ENCODE peak calls at places on chromosomes 13 and 19, in five cellular contexts. C is neuronal stem cell, S is IMR-90, O is H1, B is mesenchymal stem cell. H is an unnamed sample.

GRCh38 chr19:16022681-16023557 is 53.4 kb upstream of the TPM4 start:
- DNase-seq in C (no peak), S (no peak), O (no peak), B (no peak), H (peak; percentile 21)

GRCh38 chr13:25766576-25766975 is 285.2 kb downstream of the SHISA2 start:
- DNase-seq in C (no peak), S (no peak), O (no peak), B (no peak), H (no peak)

GRCh38 chr13:30698023-30698422 is 37.3 kb upstream of the ALOX5AP start:
- DNase-seq in C (no peak), S (peak; percentile 81), O (no peak), B (no peak), H (no peak)

GRCh38 chr19:50178859-50179537 is 15.9 kb upstream of the IZUMO2 start:
- DNase-seq in C (no peak), S (no peak), O (no peak), B (no peak), H (no peak)

GRCh38 chr19:3178973-3179738 is 587 bp downstream of the S1PR4 start:
- DNase-seq in C (no peak), S (no peak), O (no peak), B (no peak), H (peak; percentile 47)

GRCh38 chr19:290539-291521 is at the start of gene PLPP2:
- DNase-seq in C (no peak), S (no peak), O (peak; percentile 91), B (no peak), H (peak; percentile 96)

GRCh38 chr19:51470966-51471365 is 7.4 kb upstream of the CEACAM18 start:
- DNase-seq in C (no peak), S (no peak), O (no peak), B (no peak), H (no peak)

GRCh38 chr19:16660763-16661479 is at the start of gene TMEM38A:
- DNase-seq in C (peak; percentile 4), S (no peak), O (peak; percentile 69), B (peak; percentile 22), H (peak; percentile 47)

GRCh38 chr13:73337511-73337910 is 278.7 kb downstream of the KLF5 start:
- DNase-seq in C (no peak), S (no peak), O (no peak), B (no peak), H (no peak)

GRCh38 chr19:43769256-43769655 is 11.5 kb downstream of the KCNN4 start:
- DNase-seq in C (no peak), S (no peak), O (no peak), B (no peak), H (no peak)

GRCh38 chr13:82698941-82699340 is 1183.3 kb downstream of the SLITRK1 start:
- DNase-seq in C (no peak), S (no peak), O (no peak), B (no peak), H (no peak)

GRCh38 chr13:93521307-93521706 is 294.7 kb downstream of the GPC6 start:
- DNase-seq in C (no peak), S (no peak), O (no peak), B (no peak), H (no peak)

GRCh38 chr13:93420887-93421286 is 194.3 kb downstream of the GPC6 start:
- DNase-seq in C (no peak), S (no peak), O (no peak), B (no peak), H (no peak)

GRCh38 chr13:68304287-68304893 is 1074.3 kb upstream of the PCDH9 start:
- DNase-seq in C (peak; percentile 5), S (no peak), O (no peak), B (peak; percentile 40), H (no peak)

GRCh38 chr13:94431569-94431968 is 47.9 kb downstream of the DCT start:
- DNase-seq in C (no peak), S (peak; percentile 17), O (no peak), B (no peak), H (no peak)

GRCh38 chr13:113649212-113649611 is 8.8 kb downstream of the ATP4B start:
- DNase-seq in C (no peak), S (no peak), O (no peak), B (no peak), H (no peak)

GRCh38 chr19:15025237-15025636 is 24.0 kb upstream of the CASP14 start:
- DNase-seq in C (no peak), S (no peak), O (no peak), B (no peak), H (no peak)

GRCh38 chr13:29162638-29163037 is 342.5 kb downstream of the MTUS2 start:
- DNase-seq in C (no peak), S (no peak), O (no peak), B (peak; percentile 69), H (no peak)

GRCh38 chr19:40191836-40192646 is 815 bp downstream of the MAP3K10 start:
- DNase-seq in C (peak; percentile 61), S (peak; percentile 19), O (peak; percentile 83), B (peak; percentile 30), H (peak; percentile 77)

GRCh38 chr19:54415208-54415900 is at the start of gene TTYH1:
- DNase-seq in C (no peak), S (no peak), O (peak; percentile 91), B (no peak), H (peak; percentile 62)

GRCh38 chr13:33875658-33876401 is 57.9 kb downstream of the RFC3 start:
- DNase-seq in C (no peak), S (no peak), O (no peak), B (no peak), H (no peak)

GRCh38 chr13:39365879-39366278 is 237.1 kb downstream of the LHFPL6 start:
- DNase-seq in C (no peak), S (no peak), O (no peak), B (no peak), H (no peak)

GRCh38 chr13:50334092-50334778 is 319.0 kb downstream of the KCNRG start:
- DNase-seq in C (no peak), S (no peak), O (no peak), B (peak; percentile 62), H (no peak)

GRCh38 chr13:25727776-25728175 is 324.0 kb downstream of the SHISA2 start:
- DNase-seq in C (no peak), S (no peak), O (no peak), B (no peak), H (no peak)

GRCh38 chr13:21944610-21945009 is 273.7 kb downstream of the FGF9 start:
- DNase-seq in C (no peak), S (no peak), O (no peak), B (no peak), H (no peak)

GRCh38 chr13:80082396-80083096 is 258.4 kb downstream of the SPRY2 start:
- DNase-seq in C (no peak), S (peak; percentile 74), O (no peak), B (peak; percentile 22), H (no peak)

GRCh38 chr13:33543089-33543459 is 257.5 kb upstream of the STARD13 start:
- DNase-seq in C (no peak), S (no peak), O (no peak), B (no peak), H (no peak)

GRCh38 chr19:815775-816499 is 5.8 kb downstream of the PLPPR3 start:
- DNase-seq in C (no peak), S (no peak), O (no peak), B (no peak), H (no peak)

DNA sequence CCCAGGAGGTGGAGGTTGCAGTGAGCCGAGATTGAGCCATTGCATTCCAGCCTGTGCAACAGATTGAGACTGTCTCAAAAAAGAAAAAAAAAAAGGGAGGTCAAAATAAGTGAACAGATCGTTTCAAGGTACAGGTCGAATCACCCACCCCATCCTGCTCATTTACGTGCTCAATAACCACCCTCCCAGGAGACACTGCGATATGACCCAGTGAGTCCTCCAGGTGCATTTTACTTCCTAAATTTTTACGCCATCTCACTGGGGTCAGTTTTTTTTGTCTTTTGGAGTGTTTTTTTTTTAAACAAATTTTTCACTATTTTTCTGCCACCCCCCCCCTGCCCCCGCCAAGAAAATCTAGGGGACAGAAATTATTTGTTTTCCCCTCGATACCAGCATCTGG is 68.1 kb downstream of the ZNF486 start:
- DNase-seq in C (no peak), S (no peak), O (no peak), B (no peak), H (no peak)
- H4K91ac ChIP-seq in C (no peak overlapping the region), S (no peak overlapping the region), O (no peak overlapping the region), B (no peak overlapping the region), H (no peak overlapping the region)

GRCh38 chr19:5773276-5773675 is 11.3 kb downstream of the PRR22 start:
- DNase-seq in C (no peak), S (no peak), O (no peak), B (no peak), H (no peak)
- H4K91ac ChIP-seq in C (no peak overlapping the region), S (peak overlapping the region; percentile 79), O (peak overlapping the region; percentile 4), B (no peak overlapping the region), H (no peak overlapping the region)

DNA sequence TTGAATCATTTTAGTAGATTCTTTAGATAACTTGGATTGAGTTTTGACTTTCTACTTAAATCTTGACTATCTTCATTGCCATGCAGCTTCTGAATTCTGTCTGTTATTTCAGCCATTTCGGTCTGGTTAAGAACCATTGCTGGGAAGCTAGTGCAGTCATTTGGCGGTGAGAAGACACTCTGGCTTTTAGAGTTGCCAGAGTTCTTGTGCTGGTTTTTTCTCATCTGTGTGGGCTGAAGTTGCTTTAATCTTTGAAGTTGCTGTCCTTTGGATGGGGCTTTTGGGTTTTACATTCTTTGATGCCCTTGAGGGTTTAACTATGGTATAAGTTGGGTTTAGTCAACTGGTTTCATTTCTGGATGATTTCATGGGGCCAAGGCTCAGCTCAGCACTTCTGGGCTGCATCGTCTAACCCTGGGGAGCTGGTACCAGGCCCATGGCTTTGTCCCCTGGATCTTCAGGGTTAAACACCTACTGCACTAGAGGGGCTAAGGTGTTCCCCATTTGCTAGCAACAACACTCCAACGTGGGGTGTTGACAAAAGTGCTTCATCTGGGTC is 10.0 kb upstream of the IGFL2 start:
- DNase-seq in C (no peak), S (no peak), O (no peak), B (no peak), H (no peak)
- H4K91ac ChIP-seq in C (no peak overlapping the region), S (no peak overlapping the region), O (peak overlapping the region; percentile 79), B (no peak overlapping the region), H (no peak overlapping the region)

GRCh38 chr13:27172495-27172842 is 858 bp upstream of the USP12 start:
- DNase-seq in C (no peak), S (peak; percentile 63), O (no peak), B (no peak), H (no peak)

GRCh38 chr13:27171830-27172494 is 351 bp upstream of the USP12 start:
- DNase-seq in C (peak; percentile 86), S (peak; percentile 90), O (peak; percentile 90), B (peak; percentile 90), H (peak; percentile 85)

GRCh38 chr13:27170221-27170520 is 1.4 kb downstream of the USP12 start:
- DNase-seq in C (no peak), S (peak; percentile 84), O (no peak), B (peak; percentile 83), H (no peak)

GRCh38 chr13:27170521-27171243 is 929 bp downstream of the USP12 start:
- DNase-seq in C (peak; percentile 54), S (no peak), O (peak; percentile 83), B (no peak), H (peak; percentile 69)

DNA sequence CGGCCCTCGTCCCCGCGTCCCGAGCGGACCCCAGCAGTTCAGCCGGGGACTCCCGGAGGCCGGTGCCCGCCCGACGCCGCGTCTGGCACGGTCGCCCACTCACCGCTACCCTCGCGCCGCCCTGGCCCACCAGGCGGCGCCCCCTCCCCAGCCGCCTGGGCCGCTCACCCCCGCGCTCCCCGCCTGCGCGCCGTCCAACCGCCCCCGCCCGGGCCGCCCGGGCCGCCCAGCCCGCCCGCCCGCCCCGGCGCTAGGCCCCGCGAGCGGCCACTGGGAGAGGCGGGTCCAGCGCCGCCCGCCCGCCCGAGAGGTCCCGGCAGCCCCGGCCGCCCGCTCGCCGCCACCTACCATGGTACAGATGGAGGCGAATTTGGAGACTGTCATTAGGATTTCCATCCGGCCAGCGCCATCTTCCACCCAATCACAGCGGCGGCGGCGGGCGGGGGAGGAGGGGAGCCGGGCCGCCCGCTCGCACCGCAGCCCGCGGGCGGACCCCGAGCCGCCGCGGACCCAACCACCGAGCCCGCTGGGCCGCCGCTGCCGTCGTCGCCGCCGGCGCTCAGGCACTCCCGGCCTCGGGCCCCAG is at the start of gene USP12:
- DNase-seq in C (no peak), S (peak; percentile 22), O (peak; percentile 76), B (peak; percentile 24), H (peak; percentile 63)
- H4K91ac ChIP-seq in C (no peak within 1 kb of the TSS), S (peak within 1 kb of the TSS; percentile 5), O (peak within 1 kb of the TSS; percentile 41), B (peak within 1 kb of the TSS; percentile 61), H (no peak within 1 kb of the TSS)